ENCODE peak calls at places on chromosome 18, in nine cellular contexts. G is K562, M is Peyer's patch, S is breast epithelium, T is Karpas-422, Y is stomach, A is heart right ventricle, V is A549, D is fibroblast of lung. I is an unnamed sample.
A peak's percentile ranks its signal among the peaks of the same experiment; 100 is the strongest.

GRCh38 chr18:35502062-35502461 is 4.3 kb upstream of the INO80C start:
- DNase-seq in G (no peak), M (no peak), S (no peak), T (no peak), Y (no peak), A (no peak), V (no peak), D (no peak), I (no peak)

GRCh38 chr18:22311301-22311700 is 106.4 kb downstream of the CTAGE1 start:
- DNase-seq in G (no peak), M (no peak), S (no peak), T (no peak), Y (no peak), A (no peak), V (no peak), D (peak; percentile 89), I (no peak)

GRCh38 chr18:41842886-41843285 is 112.1 kb upstream of the PIK3C3 start:
- DNase-seq in G (no peak), M (no peak), S (no peak), T (no peak), Y (no peak), A (no peak), V (no peak), D (peak; percentile 26), I (no peak)

GRCh38 chr18:22174341-22175148 is 5.2 kb downstream of the GATA6 start:
- DNase-seq in G (no peak), M (no peak), S (no peak), T (no peak), Y (no peak), A (no peak), V (no peak), D (peak; percentile 29), I (no peak)

GRCh38 chr18:22705328-22705727 is 227.8 kb upstream of the RBBP8 start:
- DNase-seq in G (no peak), M (no peak), S (no peak), T (no peak), Y (no peak), A (no peak), V (peak; percentile 25), D (peak; percentile 75), I (no peak)

GRCh38 chr18:3704556-3705162 is 254.7 kb downstream of the TGIF1 start:
- DNase-seq in G (no peak), M (no peak), S (no peak), T (no peak), Y (no peak), A (no peak), V (no peak), D (no peak), I (no peak)

GRCh38 chr18:3877678-3878077 is 427.7 kb downstream of the TGIF1 start:
- DNase-seq in G (no peak), M (no peak), S (no peak), T (no peak), Y (no peak), A (no peak), V (no peak), D (peak; percentile 32), I (no peak)

GRCh38 chr18:77053616-77054287 is 78.8 kb downstream of the MBP start:
- DNase-seq in G (no peak), M (peak; percentile 15), S (no peak), T (peak; percentile 67), Y (no peak), A (no peak), V (no peak), D (no peak), I (no peak)

GRCh38 chr18:36676629-36677028 is 152.2 kb downstream of the TPGS2 start:
- DNase-seq in G (no peak), M (no peak), S (no peak), T (no peak), Y (no peak), A (no peak), V (no peak), D (no peak), I (no peak)

GRCh38 chr18:36673452-36673851 is 155.3 kb downstream of the TPGS2 start:
- DNase-seq in G (no peak), M (no peak), S (no peak), T (no peak), Y (no peak), A (no peak), V (no peak), D (no peak), I (no peak)

GRCh38 chr18:36675076-36675475 is 153.7 kb downstream of the TPGS2 start:
- DNase-seq in G (no peak), M (no peak), S (no peak), T (no peak), Y (no peak), A (no peak), V (no peak), D (no peak), I (no peak)

GRCh38 chr18:36668349-36668748 is 160.5 kb downstream of the TPGS2 start:
- DNase-seq in G (no peak), M (no peak), S (no peak), T (no peak), Y (no peak), A (no peak), V (no peak), D (no peak), I (no peak)

DNA sequence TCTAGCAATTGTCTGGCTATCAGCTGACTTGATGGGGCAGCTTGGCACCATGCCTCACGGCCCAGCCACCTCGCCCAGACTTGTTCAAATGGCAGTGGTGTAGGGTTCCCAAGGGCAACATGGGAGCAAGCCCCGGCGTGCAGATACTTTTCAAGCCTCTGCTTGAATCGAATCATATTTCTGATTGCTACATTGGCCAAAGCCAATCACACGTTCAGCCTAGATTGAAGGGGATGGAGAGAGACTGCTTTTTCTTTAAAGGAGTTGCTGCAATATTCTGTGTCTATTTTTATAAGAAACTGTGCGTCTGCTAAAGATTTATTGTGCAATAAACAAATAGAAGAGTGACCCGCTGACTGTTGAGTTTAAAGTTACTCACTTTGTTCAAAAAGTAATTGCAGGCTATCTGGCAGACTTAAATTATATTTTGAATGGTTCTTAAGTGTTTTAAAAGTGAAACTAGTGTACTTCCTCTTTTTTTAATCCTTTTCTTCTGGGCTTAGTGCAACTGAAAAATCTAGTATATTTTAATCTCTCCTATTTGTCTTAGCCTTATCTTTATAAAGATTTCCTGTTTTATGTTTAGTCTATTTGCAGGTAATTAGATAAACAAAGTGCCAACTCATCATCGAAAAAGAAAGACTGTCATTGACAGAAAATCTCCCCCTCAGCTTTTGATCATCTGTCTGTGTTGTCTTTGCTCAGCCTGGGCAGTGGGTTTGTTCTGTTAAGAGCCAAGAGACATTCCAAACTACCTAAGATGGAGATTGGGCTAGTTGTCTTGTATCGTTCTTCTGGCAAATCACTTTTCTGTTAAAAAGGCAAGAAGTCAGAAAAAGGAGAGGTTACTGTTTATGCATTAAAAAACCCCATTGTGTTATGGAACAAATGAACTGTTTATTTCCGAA is 156.1 kb downstream of the TPGS2 start:
- DNase-seq in G (no peak), M (no peak), S (no peak), T (peak; percentile 86), Y (no peak), A (no peak), V (no peak), D (peak; percentile 73), I (peak; percentile 67)
- H3K4me3 ChIP-seq in G (no peak overlapping the region), M (no peak overlapping the region), S (peak overlapping the region; percentile 5), T (peak overlapping the region; percentile 49), Y (no peak overlapping the region), A (no peak overlapping the region), V (peak overlapping the region; percentile 9), D (peak overlapping the region; percentile 33), I (peak overlapping the region; percentile 42)

GRCh38 chr18:48956378-48956777 is 5.6 kb upstream of the SMAD7 start:
- DNase-seq in G (no peak), M (no peak), S (no peak), T (no peak), Y (no peak), A (no peak), V (no peak), D (peak; percentile 87), I (no peak)
- H3K27ac ChIP-seq in G (no peak overlapping the region), M (peak overlapping the region; percentile 80), S (peak overlapping the region; percentile 86), T (no peak overlapping the region), Y (peak overlapping the region; percentile 45), A (peak overlapping the region; percentile 74), V (peak overlapping the region; percentile 99), D (peak overlapping the region; percentile 88), I (peak overlapping the region; percentile 99)

DNA sequence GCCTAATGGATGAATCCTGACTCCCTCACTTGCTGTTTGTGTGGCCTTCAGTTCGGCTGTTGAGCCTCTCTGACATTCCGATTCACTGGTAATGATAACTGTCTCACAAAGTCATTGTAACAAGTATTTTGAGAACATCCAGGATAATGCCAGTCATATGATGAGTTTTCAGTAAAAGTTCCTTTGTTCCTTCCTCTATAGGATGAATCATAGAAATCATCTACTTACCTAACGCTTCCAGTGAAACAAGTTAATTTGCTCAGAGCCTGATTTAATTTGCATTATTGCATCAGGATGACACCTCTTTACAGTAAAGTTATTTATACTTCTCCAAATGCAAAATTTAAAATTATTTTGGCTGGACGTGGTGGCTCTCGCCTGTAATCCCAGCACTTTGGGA is 32.0 kb downstream of the RAB31 start:
- DNase-seq in G (no peak), M (no peak), S (no peak), T (no peak), Y (no peak), A (no peak), V (no peak), D (no peak), I (no peak)
- H3K4me1 ChIP-seq in G (peaks cover 28% of the 10 kb centered on the region), M (no peaks in the 10 kb centered on the region), S (peaks cover 2% of the 10 kb centered on the region), T (no peaks in the 10 kb centered on the region), Y (peaks cover 29% of the 10 kb centered on the region), A (peaks cover 9% of the 10 kb centered on the region), V (peaks cover 65% of the 10 kb centered on the region), D (peaks cover 17% of the 10 kb centered on the region), I (peaks cover 19% of the 10 kb centered on the region)

GRCh38 chr18:6413554-6414117 is 1.1 kb downstream of the L3MBTL4 start:
- DNase-seq in G (no peak), M (no peak), S (no peak), T (no peak), Y (peak; percentile 35), A (peak; percentile 10), V (no peak), D (no peak), I (no peak)

GRCh38 chr18:6412933-6413472 is 1.7 kb downstream of the L3MBTL4 start:
- DNase-seq in G (no peak), M (no peak), S (no peak), T (no peak), Y (no peak), A (no peak), V (no peak), D (no peak), I (no peak)

GRCh38 chr18:6414118-6414722 is 491 bp downstream of the L3MBTL4 start:
- DNase-seq in G (no peak), M (peak; percentile 40), S (peak; percentile 63), T (no peak), Y (peak; percentile 84), A (peak; percentile 63), V (no peak), D (peak; percentile 18), I (peak; percentile 73)

GRCh38 chr18:6411367-6411766 is 3.3 kb downstream of the L3MBTL4 start:
- DNase-seq in G (no peak), M (no peak), S (no peak), T (no peak), Y (no peak), A (no peak), V (no peak), D (no peak), I (no peak)

DNA sequence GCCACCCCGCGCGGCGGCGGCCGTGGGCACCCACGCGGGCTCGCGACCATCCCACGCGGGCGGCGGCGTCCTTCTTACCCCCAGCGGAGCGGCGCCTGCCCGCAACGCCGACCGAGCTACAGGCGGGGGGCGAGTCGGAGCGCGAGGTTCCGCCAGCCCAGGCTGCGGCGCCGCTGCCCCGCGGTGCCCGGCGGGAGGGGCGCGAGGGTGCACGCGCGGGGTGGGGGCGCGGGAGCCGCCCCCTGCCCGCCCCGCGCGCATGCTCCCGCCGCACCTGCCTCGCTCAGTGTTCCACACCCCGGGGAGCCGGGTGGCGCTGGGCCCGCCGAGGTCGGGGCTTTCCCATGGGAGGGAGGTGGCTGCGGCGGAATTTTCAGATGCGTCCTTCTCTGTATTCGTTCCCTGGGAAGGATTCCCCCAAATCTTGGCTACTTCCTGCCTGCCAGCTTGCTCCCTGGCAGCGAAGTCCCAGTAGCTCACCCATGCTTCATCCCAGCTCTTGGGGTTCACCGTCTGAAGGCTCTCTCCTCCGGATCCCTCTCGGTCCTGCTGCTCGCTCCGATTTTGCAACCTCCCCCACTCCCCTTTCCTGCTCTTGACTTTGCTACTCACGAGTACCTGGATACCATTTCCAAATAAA is at the start of gene L3MBTL4:
- DNase-seq in G (no peak), M (no peak), S (no peak), T (no peak), Y (peak; percentile 69), A (peak; percentile 16), V (no peak), D (no peak), I (no peak)
- H3K4me3 ChIP-seq in G (no peak within 1 kb of the TSS), M (peak within 1 kb of the TSS; percentile 87), S (peak within 1 kb of the TSS; percentile 83), T (no peak within 1 kb of the TSS), Y (peak within 1 kb of the TSS; percentile 89), A (peak within 1 kb of the TSS; percentile 76), V (peak within 1 kb of the TSS; percentile 50), D (peak within 1 kb of the TSS; percentile 46), I (peak within 1 kb of the TSS; percentile 70)